ENCODE peak calls at places on chromosomes 4 and X, in nine cellular contexts. One of them, this sample, is unnamed.

GRCh38 chr4:88742561-88742960 is 44.9 kb upstream of the NAP1L5 start:
- DNase-seq in AG10803: no peak
- DNase-seq in H7: no peak
- DNase-seq in upper lobe of left lung: no peak
- DNase-seq in psoas muscle: no peak
- DNase-seq in aorta: no peak
- DNase-seq in fibroblast of lung: peak
- DNase-seq in GM12865: no peak
- DNase-seq in dorsolateral prefrontal cortex: no peak
- DNase-seq in this sample: no peak

GRCh38 chr4:53479731-53480525 is 102.5 kb downstream of the FIP1L1 start:
- DNase-seq in dorsolateral prefrontal cortex: no peak
- DNase-seq in GM12865: no peak
- DNase-seq in aorta: no peak
- DNase-seq in fibroblast of lung: peak
- DNase-seq in upper lobe of left lung: no peak
- DNase-seq in H7: no peak
- DNase-seq in psoas muscle: no peak
- DNase-seq in AG10803: peak
- DNase-seq in this sample: no peak

GRCh38 chr4:38157592-38157991 is 197.4 kb downstream of the PTTG2 start:
- DNase-seq in dorsolateral prefrontal cortex: no peak
- DNase-seq in H7: no peak
- DNase-seq in GM12865: no peak
- DNase-seq in psoas muscle: no peak
- DNase-seq in fibroblast of lung: no peak
- DNase-seq in upper lobe of left lung: peak
- DNase-seq in aorta: no peak
- DNase-seq in AG10803: no peak
- DNase-seq in this sample: no peak

GRCh38 chrX:34580069-34580468 is 77.0 kb downstream of the TMEM47 start:
- DNase-seq in GM12865: no peak
- DNase-seq in psoas muscle: no peak
- DNase-seq in H7: no peak
- DNase-seq in aorta: no peak
- DNase-seq in dorsolateral prefrontal cortex: no peak
- DNase-seq in upper lobe of left lung: no peak
- DNase-seq in AG10803: no peak
- DNase-seq in fibroblast of lung: no peak
- DNase-seq in this sample: no peak

GRCh38 chr4:88191404-88191803 is 33.0 kb upstream of the ABCG2 start:
- DNase-seq in aorta: no peak
- DNase-seq in AG10803: no peak
- DNase-seq in upper lobe of left lung: no peak
- DNase-seq in psoas muscle: no peak
- DNase-seq in H7: no peak
- DNase-seq in dorsolateral prefrontal cortex: no peak
- DNase-seq in GM12865: no peak
- DNase-seq in fibroblast of lung: no peak
- DNase-seq in this sample: no peak

GRCh38 chr4:54320826-54321320 is 91.8 kb downstream of the PDGFRA start:
- DNase-seq in psoas muscle: no peak
- DNase-seq in dorsolateral prefrontal cortex: no peak
- DNase-seq in aorta: no peak
- DNase-seq in fibroblast of lung: no peak
- DNase-seq in upper lobe of left lung: no peak
- DNase-seq in GM12865: no peak
- DNase-seq in H7: no peak
- DNase-seq in AG10803: no peak
- DNase-seq in this sample: no peak

GRCh38 chr4:154073107-154073817 is 284.4 kb upstream of the SFRP2 start:
- DNase-seq in fibroblast of lung: peak
- DNase-seq in AG10803: peak
- DNase-seq in H7: no peak
- DNase-seq in psoas muscle: no peak
- DNase-seq in upper lobe of left lung: no peak
- DNase-seq in aorta: no peak
- DNase-seq in dorsolateral prefrontal cortex: no peak
- DNase-seq in GM12865: peak
- DNase-seq in this sample: no peak

GRCh38 chrX:10486373-10486772 is 134.0 kb downstream of the MID1 start:
- DNase-seq in dorsolateral prefrontal cortex: no peak
- DNase-seq in AG10803: peak
- DNase-seq in aorta: no peak
- DNase-seq in fibroblast of lung: peak
- DNase-seq in GM12865: no peak
- DNase-seq in H7: no peak
- DNase-seq in upper lobe of left lung: peak
- DNase-seq in psoas muscle: peak
- DNase-seq in this sample: peak

GRCh38 chrX:111854778-111855490 is 21.0 kb upstream of the TRPC5OS start:
- DNase-seq in dorsolateral prefrontal cortex: no peak
- DNase-seq in aorta: no peak
- DNase-seq in psoas muscle: no peak
- DNase-seq in fibroblast of lung: no peak
- DNase-seq in upper lobe of left lung: no peak
- DNase-seq in GM12865: no peak
- DNase-seq in AG10803: no peak
- DNase-seq in H7: peak
- DNase-seq in this sample: no peak

GRCh38 chrX:100976211-100976610 is 6.7 kb downstream of the ARL13A start:
- DNase-seq in aorta: no peak
- DNase-seq in AG10803: no peak
- DNase-seq in psoas muscle: no peak
- DNase-seq in GM12865: no peak
- DNase-seq in dorsolateral prefrontal cortex: no peak
- DNase-seq in upper lobe of left lung: no peak
- DNase-seq in H7: no peak
- DNase-seq in fibroblast of lung: peak
- DNase-seq in this sample: no peak

GRCh38 chr4:83369825-83370639 is 35.4 kb upstream of the HPSE start:
- DNase-seq in dorsolateral prefrontal cortex: no peak
- DNase-seq in psoas muscle: no peak
- DNase-seq in GM12865: no peak
- DNase-seq in AG10803: peak
- DNase-seq in fibroblast of lung: peak
- DNase-seq in aorta: no peak
- DNase-seq in upper lobe of left lung: no peak
- DNase-seq in H7: no peak
- DNase-seq in this sample: no peak

GRCh38 chr4:142817442-142817841 is 28.7 kb downstream of the INPP4B start:
- DNase-seq in H7: no peak
- DNase-seq in upper lobe of left lung: no peak
- DNase-seq in AG10803: peak
- DNase-seq in dorsolateral prefrontal cortex: no peak
- DNase-seq in aorta: no peak
- DNase-seq in psoas muscle: peak
- DNase-seq in GM12865: no peak
- DNase-seq in fibroblast of lung: peak
- DNase-seq in this sample: no peak

GRCh38 chr4:1030559-1030958 is 19.1 kb downstream of the FGFRL1 start:
- DNase-seq in AG10803: no peak
- DNase-seq in upper lobe of left lung: no peak
- DNase-seq in psoas muscle: no peak
- DNase-seq in H7: no peak
- DNase-seq in aorta: no peak
- DNase-seq in GM12865: no peak
- DNase-seq in dorsolateral prefrontal cortex: no peak
- DNase-seq in fibroblast of lung: no peak
- DNase-seq in this sample: no peak
- H3K4me3 ChIP-seq in AG10803: no peak
- H3K4me3 ChIP-seq in upper lobe of left lung: no peak
- H3K4me3 ChIP-seq in psoas muscle: no peak
- H3K4me3 ChIP-seq in H7: no peak
- H3K4me3 ChIP-seq in aorta: no peak
- H3K4me3 ChIP-seq in GM12865: no peak
- H3K4me3 ChIP-seq in dorsolateral prefrontal cortex: no peak
- H3K4me3 ChIP-seq in fibroblast of lung: no peak
- H3K4me3 ChIP-seq in this sample: no peak

DNA sequence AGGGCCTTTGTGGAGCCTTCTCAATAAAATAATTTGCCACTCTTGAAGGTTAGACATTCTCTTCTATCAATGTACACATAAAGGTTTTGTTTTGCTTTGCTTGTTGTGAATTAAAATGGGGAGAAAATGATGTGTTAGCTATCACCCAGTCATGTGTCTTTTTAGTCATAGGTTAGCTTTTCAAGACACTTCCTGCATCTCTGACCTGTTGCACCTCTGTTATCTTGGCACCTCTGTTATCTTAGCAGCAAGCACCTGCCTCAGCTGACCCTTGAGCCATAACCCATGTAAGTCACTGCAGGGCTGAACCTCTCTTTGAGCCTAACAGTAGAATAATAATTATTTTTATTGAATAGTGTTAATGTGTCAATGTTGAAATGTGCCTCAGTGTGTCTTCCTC is 1.0 kb downstream of the TMEM144 start:
- DNase-seq in GM12865: no peak
- DNase-seq in fibroblast of lung: no peak
- DNase-seq in psoas muscle: no peak
- DNase-seq in aorta: no peak
- DNase-seq in H7: no peak
- DNase-seq in AG10803: no peak
- DNase-seq in dorsolateral prefrontal cortex: no peak
- DNase-seq in upper lobe of left lung: no peak
- DNase-seq in this sample: no peak
- H3K4me3 ChIP-seq in GM12865: no peak
- H3K4me3 ChIP-seq in fibroblast of lung: no peak
- H3K4me3 ChIP-seq in psoas muscle: peak
- H3K4me3 ChIP-seq in aorta: no peak
- H3K4me3 ChIP-seq in H7: no peak
- H3K4me3 ChIP-seq in AG10803: peak
- H3K4me3 ChIP-seq in dorsolateral prefrontal cortex: peak
- H3K4me3 ChIP-seq in upper lobe of left lung: peak
- H3K4me3 ChIP-seq in this sample: no peak

GRCh38 chr4:155552180-155552579 is 114.5 kb upstream of the GUCY1A1 start:
- DNase-seq in GM12865: no peak
- DNase-seq in psoas muscle: no peak
- DNase-seq in aorta: no peak
- DNase-seq in AG10803: no peak
- DNase-seq in H7: no peak
- DNase-seq in upper lobe of left lung: no peak
- DNase-seq in dorsolateral prefrontal cortex: no peak
- DNase-seq in fibroblast of lung: peak
- DNase-seq in this sample: no peak

GRCh38 chr4:155546451-155546850 is 120.2 kb upstream of the GUCY1A1 start:
- DNase-seq in dorsolateral prefrontal cortex: no peak
- DNase-seq in aorta: no peak
- DNase-seq in AG10803: no peak
- DNase-seq in H7: no peak
- DNase-seq in GM12865: no peak
- DNase-seq in upper lobe of left lung: no peak
- DNase-seq in psoas muscle: no peak
- DNase-seq in fibroblast of lung: no peak
- DNase-seq in this sample: no peak

GRCh38 chr4:155545456-155545855 is 121.2 kb upstream of the GUCY1A1 start:
- DNase-seq in aorta: no peak
- DNase-seq in H7: no peak
- DNase-seq in fibroblast of lung: no peak
- DNase-seq in psoas muscle: no peak
- DNase-seq in GM12865: no peak
- DNase-seq in AG10803: no peak
- DNase-seq in upper lobe of left lung: no peak
- DNase-seq in dorsolateral prefrontal cortex: no peak
- DNase-seq in this sample: no peak

GRCh38 chr4:155544547-155544946 is 122.1 kb upstream of the GUCY1A1 start:
- DNase-seq in AG10803: peak
- DNase-seq in dorsolateral prefrontal cortex: no peak
- DNase-seq in psoas muscle: no peak
- DNase-seq in H7: no peak
- DNase-seq in fibroblast of lung: no peak
- DNase-seq in aorta: no peak
- DNase-seq in GM12865: no peak
- DNase-seq in upper lobe of left lung: no peak
- DNase-seq in this sample: no peak

GRCh38 chr4:155548173-155548572 is 118.5 kb upstream of the GUCY1A1 start:
- DNase-seq in dorsolateral prefrontal cortex: no peak
- DNase-seq in psoas muscle: no peak
- DNase-seq in GM12865: no peak
- DNase-seq in aorta: no peak
- DNase-seq in upper lobe of left lung: no peak
- DNase-seq in fibroblast of lung: peak
- DNase-seq in AG10803: peak
- DNase-seq in H7: no peak
- DNase-seq in this sample: no peak
- H3K4me3 ChIP-seq in dorsolateral prefrontal cortex: no peak
- H3K4me3 ChIP-seq in psoas muscle: no peak
- H3K4me3 ChIP-seq in GM12865: no peak
- H3K4me3 ChIP-seq in aorta: no peak
- H3K4me3 ChIP-seq in upper lobe of left lung: no peak
- H3K4me3 ChIP-seq in fibroblast of lung: no peak
- H3K4me3 ChIP-seq in AG10803: no peak
- H3K4me3 ChIP-seq in H7: no peak
- H3K4me3 ChIP-seq in this sample: no peak

GRCh38 chr4:157076578-157076947 is 613 bp downstream of the GLRB start:
- DNase-seq in fibroblast of lung: no peak
- DNase-seq in aorta: no peak
- DNase-seq in AG10803: no peak
- DNase-seq in psoas muscle: no peak
- DNase-seq in GM12865: no peak
- DNase-seq in upper lobe of left lung: no peak
- DNase-seq in dorsolateral prefrontal cortex: no peak
- DNase-seq in H7: peak
- DNase-seq in this sample: no peak
- H3K4me3 ChIP-seq in fibroblast of lung: peak
- H3K4me3 ChIP-seq in aorta: peak
- H3K4me3 ChIP-seq in AG10803: peak
- H3K4me3 ChIP-seq in psoas muscle: peak
- H3K4me3 ChIP-seq in GM12865: no peak
- H3K4me3 ChIP-seq in upper lobe of left lung: peak
- H3K4me3 ChIP-seq in dorsolateral prefrontal cortex: peak
- H3K4me3 ChIP-seq in H7: peak
- H3K4me3 ChIP-seq in this sample: peak

GRCh38 chrX:9291666-9292065 is 173.2 kb upstream of the TBL1X start:
- DNase-seq in upper lobe of left lung: no peak
- DNase-seq in AG10803: no peak
- DNase-seq in GM12865: no peak
- DNase-seq in H7: peak
- DNase-seq in psoas muscle: no peak
- DNase-seq in dorsolateral prefrontal cortex: no peak
- DNase-seq in fibroblast of lung: no peak
- DNase-seq in aorta: no peak
- DNase-seq in this sample: no peak
- H3K4me3 ChIP-seq in upper lobe of left lung: no peak
- H3K4me3 ChIP-seq in AG10803: no peak
- H3K4me3 ChIP-seq in GM12865: no peak
- H3K4me3 ChIP-seq in H7: peak
- H3K4me3 ChIP-seq in psoas muscle: no peak
- H3K4me3 ChIP-seq in dorsolateral prefrontal cortex: no peak
- H3K4me3 ChIP-seq in fibroblast of lung: no peak
- H3K4me3 ChIP-seq in aorta: no peak
- H3K4me3 ChIP-seq in this sample: no peak

This sample was measured in tibial nerve.